ENCODE peak calls at places on chromosomes 1 and 21, in five cellular contexts. C, M, V, Y and I are unnamed samples.

GRCh38 chr1:208593306-208594006 is 349.3 kb upstream of the PLXNA2 start:
- DNase-seq in C (no peak), M (no peak), V (no peak), Y (no peak), I (no peak)

GRCh38 chr1:156664046-156664948 is 12.9 kb downstream of the NES start:
- DNase-seq in C (no peak), M (no peak), V (no peak), Y (peak; percentile 58), I (no peak)

GRCh38 chr1:7267493-7267892 is 482.2 kb downstream of the CAMTA1 start:
- DNase-seq in C (no peak), M (no peak), V (no peak), Y (peak; percentile 95), I (no peak)

GRCh38 chr1:91556556-91556955 is 55.9 kb downstream of the CDC7 start:
- DNase-seq in C (no peak), M (no peak), V (no peak), Y (no peak), I (no peak)

GRCh38 chr1:78005755-78006154 is 1.0 kb downstream of the DNAJB4 start:
- DNase-seq in C (no peak), M (no peak), V (no peak), Y (peak; percentile 94), I (no peak)

GRCh38 chr1:119141660-119142059 is 1.2 kb upstream of the WARS2 start:
- DNase-seq in C (no peak), M (no peak), V (no peak), Y (no peak), I (no peak)

GRCh38 chr21:34143783-34144182 is 70.4 kb downstream of the MRPS6 start:
- DNase-seq in C (no peak), M (no peak), V (no peak), Y (no peak), I (no peak)

GRCh38 chr1:20141001-20141400 is 1.9 kb downstream of the PLA2G2F start:
- DNase-seq in C (no peak), M (no peak), V (no peak), Y (no peak), I (no peak)

GRCh38 chr21:31556662-31557061 is 102.8 kb upstream of the SOD1 start:
- DNase-seq in C (no peak), M (no peak), V (no peak), Y (no peak), I (no peak)

GRCh38 chr21:42063578-42064521 is 7.3 kb upstream of the UMODL1 start:
- DNase-seq in C (peak; percentile 63), M (no peak), V (no peak), Y (no peak), I (no peak)

GRCh38 chr1:37485902-37486679 is 11.7 kb downstream of the ZC3H12A start:
- DNase-seq in C (no peak), M (no peak), V (no peak), Y (no peak), I (peak; percentile 81)

GRCh38 chr1:64653466-64653865 is 91.4 kb upstream of the RAVER2 start:
- DNase-seq in C (no peak), M (no peak), V (no peak), Y (no peak), I (no peak)

GRCh38 chr1:150094734-150095133 is 27.2 kb downstream of the VPS45 start:
- DNase-seq in C (no peak), M (no peak), V (no peak), Y (no peak), I (no peak)

GRCh38 chr1:221598122-221598521 is 143.8 kb downstream of the DUSP10 start:
- DNase-seq in C (no peak), M (no peak), V (no peak), Y (no peak), I (no peak)

GRCh38 chr1:108767115-108767514 is 20.6 kb downstream of the STXBP3 start:
- DNase-seq in C (no peak), M (no peak), V (no peak), Y (no peak), I (no peak)

GRCh38 chr1:187469836-187470235 is 641.1 kb downstream of the PLA2G4A start:
- DNase-seq in C (no peak), M (no peak), V (no peak), Y (no peak), I (no peak)

GRCh38 chr1:199551967-199552565 is 475.4 kb upstream of the NR5A2 start:
- DNase-seq in C (no peak), M (no peak), V (no peak), Y (peak; percentile 76), I (no peak)

GRCh38 chr21:19540287-19540686 is 1136.7 kb upstream of the TMPRSS15 start:
- DNase-seq in C (no peak), M (no peak), V (no peak), Y (no peak), I (no peak)

GRCh38 chr1:242065813-242066212 is 66.9 kb upstream of the MAP1LC3C start:
- DNase-seq in C (no peak), M (no peak), V (no peak), Y (no peak), I (no peak)

GRCh38 chr21:45309541-45310381 is 22.1 kb upstream of the POFUT2 start:
- DNase-seq in C (no peak), M (peak; percentile 69), V (no peak), Y (no peak), I (no peak)

GRCh38 chr1:172203902-172204301 is 216.6 kb upstream of the C1orf105 start:
- DNase-seq in C (no peak), M (no peak), V (no peak), Y (no peak), I (no peak)

GRCh38 chr1:85359874-85360708 is 83.7 kb upstream of the BCL10 start:
- DNase-seq in C (no peak), M (no peak), V (no peak), Y (peak; percentile 54), I (no peak)

DNA sequence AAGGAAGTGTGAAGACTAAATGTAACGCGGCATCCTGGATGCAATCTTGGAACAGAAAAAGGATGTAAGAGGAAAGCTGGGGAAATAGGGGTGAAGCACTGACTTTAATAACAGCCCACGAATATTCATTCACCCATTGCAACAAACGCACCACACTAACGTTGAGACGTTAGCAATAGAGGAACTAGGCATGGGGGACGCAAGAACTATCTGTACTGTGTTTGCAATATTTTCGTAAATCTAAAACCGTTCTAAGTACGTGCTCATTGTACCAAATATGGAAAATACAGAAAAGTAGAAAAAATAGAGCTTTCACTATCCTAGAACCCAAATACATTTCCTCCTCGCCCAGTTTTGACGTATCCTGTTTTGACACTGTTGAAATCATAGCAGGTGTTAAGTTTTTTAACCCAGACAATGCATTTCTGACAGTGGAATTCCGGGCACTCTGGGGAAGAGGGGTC is 3.9 kb downstream of the LAPTM5 start:
- DNase-seq in C (no peak), M (no peak), V (no peak), Y (no peak), I (no peak)
- TF ChIP-seq POLR2A in C (peak; percentile 55), M (no peak), V (no peak), Y (no peak), I (no peak)

DNA sequence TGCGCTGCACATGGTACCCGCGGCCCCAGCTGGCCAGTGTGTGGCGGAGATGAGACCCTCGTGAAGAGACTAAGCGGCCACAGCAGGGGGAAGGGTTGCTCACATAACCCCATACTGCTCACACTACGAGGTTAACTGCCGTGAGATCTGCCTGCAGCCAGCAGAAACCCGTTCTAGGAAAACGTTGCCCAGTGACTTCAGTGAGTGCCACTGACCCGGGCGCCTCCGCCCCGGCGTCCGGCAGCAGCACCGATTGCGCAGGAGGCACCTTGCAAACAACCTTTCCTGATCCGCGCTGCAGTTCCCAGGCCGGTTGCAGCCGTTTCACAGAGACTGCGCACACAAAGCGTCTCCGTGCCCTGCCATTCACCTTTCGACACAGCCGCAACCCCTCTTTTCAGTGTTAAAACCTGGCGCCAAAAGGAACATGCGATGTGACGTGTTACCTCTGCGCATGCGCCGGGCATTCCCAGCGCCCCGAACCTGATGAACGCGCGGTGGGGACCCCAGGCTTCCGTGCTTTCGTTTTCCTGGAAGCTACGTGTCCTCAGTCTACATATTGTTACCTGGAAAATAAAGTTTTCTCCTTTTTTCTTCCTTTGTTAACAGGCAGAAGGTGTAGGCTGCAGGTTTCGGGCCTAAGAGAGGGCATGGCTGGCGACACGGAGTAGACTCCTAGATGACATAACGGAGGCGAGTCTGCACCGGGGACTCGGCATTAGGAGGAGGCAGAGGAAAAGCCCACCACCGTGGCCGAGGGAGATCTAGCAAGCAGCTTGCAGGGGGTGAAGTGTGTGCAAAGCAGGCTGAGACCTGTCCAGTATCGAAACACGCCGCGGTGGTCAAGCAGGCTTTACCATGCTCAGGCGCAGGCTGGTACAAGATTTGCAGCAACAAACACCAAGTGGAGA is 8.9 kb downstream of the VPS26C start:
- DNase-seq in C (peak; percentile 87), M (peak; percentile 70), V (no peak), Y (peak; percentile 36), I (no peak)
- TF ChIP-seq POLR2A in C (peak; percentile 68), M (peak; percentile 15), V (no peak), Y (no peak), I (no peak)

GRCh38 chr1:27668121-27668807 is 3.7 kb downstream of the IFI6 start:
- DNase-seq in C (no peak), M (no peak), V (no peak), Y (no peak), I (peak; percentile 82)

GRCh38 chr1:27668808-27669723 is 2.9 kb downstream of the IFI6 start:
- DNase-seq in C (no peak), M (peak; percentile 84), V (peak; percentile 58), Y (peak; percentile 45), I (no peak)

GRCh38 chr1:27672750-27673112 is 739 bp upstream of the IFI6 start:
- DNase-seq in C (no peak), M (no peak), V (no peak), Y (peak; percentile 55), I (no peak)

GRCh38 chr1:27669876-27670275 is 2.1 kb downstream of the IFI6 start:
- DNase-seq in C (no peak), M (no peak), V (no peak), Y (no peak), I (no peak)

GRCh38 chr1:27671964-27672749 is at the start of gene IFI6:
- DNase-seq in C (peak; percentile 86), M (peak; percentile 80), V (peak; percentile 68), Y (peak; percentile 95), I (peak; percentile 95)
- TF ChIP-seq POLR2A in C (peak; percentile 91), M (no peak), V (peak; percentile 64), Y (peak; percentile 79), I (no peak)

DNA sequence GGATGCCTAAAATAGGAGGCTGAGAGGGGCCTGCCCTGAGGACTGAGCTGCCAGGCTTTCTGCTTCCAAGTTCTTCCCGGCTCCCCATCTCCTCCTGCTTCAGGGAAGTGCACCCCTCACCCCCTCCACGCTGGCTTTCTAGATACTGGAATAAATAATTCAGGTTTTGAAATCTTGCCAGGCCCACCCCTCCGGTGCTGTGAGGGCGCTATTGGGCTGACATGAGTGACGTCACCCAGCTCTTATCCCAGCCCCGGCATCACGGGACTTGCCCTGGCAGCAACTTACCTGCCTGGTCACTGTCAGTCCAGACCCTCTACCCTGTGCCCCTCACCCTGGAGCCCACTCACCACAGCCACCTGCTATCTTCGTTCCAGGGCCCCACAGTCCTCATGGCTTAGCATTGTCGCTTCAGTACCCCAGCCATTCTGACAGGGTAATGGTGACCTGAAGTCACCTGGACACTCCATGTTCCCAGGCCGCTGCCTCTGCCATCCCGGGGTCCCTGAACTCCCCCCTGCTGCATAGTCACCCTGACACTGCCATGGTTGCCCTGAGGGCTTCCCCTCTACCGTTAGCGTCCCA is 819 bp upstream of the GPR3 start:
- DNase-seq in C (no peak), M (peak; percentile 58), V (no peak), Y (peak; percentile 57), I (no peak)
- TF ChIP-seq POLR2A in C (no peak), M (no peak), V (no peak), Y (no peak), I (no peak)

GRCh38 chr1:194466706-194467105 is 1280.3 kb upstream of the B3GALT2 start:
- DNase-seq in C (no peak), M (no peak), V (no peak), Y (no peak), I (no peak)

GRCh38 chr1:194474701-194475100 is 1288.3 kb upstream of the B3GALT2 start:
- DNase-seq in C (no peak), M (no peak), V (no peak), Y (no peak), I (no peak)

GRCh38 chr1:194469282-194469681 is 1282.9 kb upstream of the B3GALT2 start:
- DNase-seq in C (no peak), M (no peak), V (no peak), Y (no peak), I (no peak)
- TF ChIP-seq POLR2A in C (no peak), M (no peak), V (no peak), Y (no peak), I (no peak)